ENCODE peak calls at places on chromosomes 6 and 20, in ten cellular contexts. S, V, Z, M, N, I, A, H, O and C are unnamed samples.

GRCh38 chr20:62103508-62104233 is 18.6 kb upstream of the LSM14B start:
- DNase-seq in S (no peak), V (no peak), Z (no peak), M (no peak), N (no peak), I (no peak), A (no peak), H (no peak), O (no peak), C (no peak)

GRCh38 chr6:139448998-139449610 is 74.7 kb upstream of the CITED2 start:
- DNase-seq in S (no peak), V (no peak), Z (no peak), M (no peak), N (no peak), I (no peak), A (no peak), H (no peak), O (no peak), C (no peak)

GRCh38 chr20:61502433-61502832 is 250.4 kb downstream of the CDH4 start:
- DNase-seq in S (peak), V (no peak), Z (no peak), M (no peak), N (no peak), I (no peak), A (no peak), H (no peak), O (no peak), C (no peak)

GRCh38 chr20:50214226-50215024 is 23.8 kb downstream of the CEBPB start:
- DNase-seq in S (no peak), V (no peak), Z (no peak), M (no peak), N (no peak), I (no peak), A (no peak), H (no peak), O (no peak), C (no peak)

GRCh38 chr6:41191569-41191968 is 9.4 kb downstream of the TREML2 start:
- DNase-seq in S (no peak), V (peak), Z (peak), M (peak), N (no peak), I (peak), A (no peak), H (no peak), O (no peak), C (no peak)

GRCh38 chr20:35269055-35269781 is 8.7 kb downstream of the MMP24OS start:
- DNase-seq in S (peak), V (peak), Z (peak), M (no peak), N (no peak), I (peak), A (peak), H (peak), O (peak), C (no peak)

GRCh38 chr6:29968905-29969304 is 26.6 kb downstream of the HLA-A start:
- DNase-seq in S (no peak), V (no peak), Z (no peak), M (no peak), N (no peak), I (no peak), A (no peak), H (no peak), O (no peak), C (no peak)

GRCh38 chr6:167150815-167151557 is 6.8 kb downstream of the GPR31 start:
- DNase-seq in S (peak), V (no peak), Z (peak), M (no peak), N (no peak), I (no peak), A (no peak), H (no peak), O (no peak), C (peak)

GRCh38 chr20:8388146-8388545 is 256.1 kb downstream of the PLCB1 start:
- DNase-seq in S (peak), V (peak), Z (no peak), M (no peak), N (peak), I (no peak), A (no peak), H (peak), O (no peak), C (no peak)

DNA sequence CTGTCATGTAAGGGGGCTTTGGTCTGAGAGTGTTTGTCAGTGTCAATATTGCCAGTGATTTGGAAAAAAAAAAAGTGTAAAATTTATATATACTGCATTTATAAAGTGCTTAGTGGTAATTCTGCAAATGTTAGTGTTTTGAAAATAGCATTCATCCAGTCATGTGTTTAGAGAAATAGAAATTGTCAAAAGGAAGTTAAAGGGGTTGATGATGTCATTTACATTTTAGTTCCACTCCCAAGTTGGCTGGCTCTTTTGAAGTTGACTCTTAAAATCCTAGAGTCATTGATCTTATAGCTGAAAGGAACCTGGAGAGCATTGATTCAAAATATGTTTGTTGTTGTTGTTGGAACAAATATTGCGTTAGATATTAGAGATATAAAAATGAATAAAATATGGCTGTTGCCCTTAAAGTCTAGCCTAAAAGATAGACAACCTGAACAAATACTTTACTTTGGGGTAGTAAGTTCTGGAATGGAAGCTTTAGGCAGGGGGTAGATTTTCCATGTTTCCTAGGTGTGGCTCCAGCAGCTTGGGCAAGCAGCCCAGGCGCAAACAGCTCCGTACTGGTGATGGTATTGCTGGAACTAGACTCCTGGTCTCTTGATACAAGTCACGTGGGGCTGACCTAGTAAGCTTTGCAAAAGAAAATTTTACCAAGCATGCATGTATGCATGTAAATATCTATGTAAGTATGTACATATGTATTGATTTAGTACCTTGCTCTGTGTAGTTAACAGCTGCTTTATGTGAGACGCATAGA is 46.2 kb downstream of the HIVEP1 start:
- DNase-seq in S (no peak), V (no peak), Z (no peak), M (no peak), N (no peak), I (no peak), A (no peak), H (no peak), O (no peak), C (no peak)
- TF ChIP-seq CTCF in S (no peak), V (no peak), Z (no peak), M (no peak), N (no peak), I (no peak), A (no peak), H (no peak), O (no peak), C (no peak)

GRCh38 chr6:109482913-109483743 is at the start of gene ZBTB24:
- DNase-seq in S (peak), V (peak), Z (peak), M (peak), N (peak), I (peak), A (peak), H (peak), O (peak), C (peak)

GRCh38 chr6:109485536-109485935 is 2.5 kb upstream of the ZBTB24 start:
- DNase-seq in S (no peak), V (peak), Z (no peak), M (no peak), N (no peak), I (no peak), A (no peak), H (no peak), O (no peak), C (no peak)

GRCh38 chr6:109483744-109484075 is 691 bp upstream of the ZBTB24 start:
- DNase-seq in S (no peak), V (no peak), Z (no peak), M (no peak), N (no peak), I (no peak), A (no peak), H (no peak), O (no peak), C (no peak)

GRCh38 chr6:109486068-109486467 is 3.0 kb upstream of the ZBTB24 start:
- DNase-seq in S (no peak), V (peak), Z (no peak), M (no peak), N (no peak), I (peak), A (no peak), H (peak), O (no peak), C (no peak)

GRCh38 chr6:109484161-109484560 is 1.1 kb upstream of the ZBTB24 start:
- DNase-seq in S (peak), V (no peak), Z (no peak), M (no peak), N (no peak), I (no peak), A (no peak), H (peak), O (no peak), C (no peak)
- H3K4me3 ChIP-seq in S (no peak), V (peak), Z (peak), M (no peak), N (no peak), I (no peak), A (no peak), H (no peak), O (no peak), C (no peak)

GRCh38 chr6:53998293-53998692 is 113.0 kb upstream of the MLIP start:
- DNase-seq in S (no peak), V (no peak), Z (no peak), M (no peak), N (no peak), I (no peak), A (no peak), H (no peak), O (no peak), C (no peak)

GRCh38 chr6:53987527-53987888 is 123.7 kb upstream of the MLIP start:
- DNase-seq in S (no peak), V (no peak), Z (no peak), M (no peak), N (no peak), I (no peak), A (no peak), H (no peak), O (no peak), C (no peak)

GRCh38 chr6:53986721-53987526 is 124.3 kb upstream of the MLIP start:
- DNase-seq in S (peak), V (no peak), Z (no peak), M (no peak), N (no peak), I (no peak), A (no peak), H (peak), O (peak), C (no peak)

GRCh38 chr6:53994201-53994600 is 117.0 kb upstream of the MLIP start:
- DNase-seq in S (no peak), V (no peak), Z (no peak), M (no peak), N (no peak), I (no peak), A (no peak), H (no peak), O (no peak), C (no peak)

DNA sequence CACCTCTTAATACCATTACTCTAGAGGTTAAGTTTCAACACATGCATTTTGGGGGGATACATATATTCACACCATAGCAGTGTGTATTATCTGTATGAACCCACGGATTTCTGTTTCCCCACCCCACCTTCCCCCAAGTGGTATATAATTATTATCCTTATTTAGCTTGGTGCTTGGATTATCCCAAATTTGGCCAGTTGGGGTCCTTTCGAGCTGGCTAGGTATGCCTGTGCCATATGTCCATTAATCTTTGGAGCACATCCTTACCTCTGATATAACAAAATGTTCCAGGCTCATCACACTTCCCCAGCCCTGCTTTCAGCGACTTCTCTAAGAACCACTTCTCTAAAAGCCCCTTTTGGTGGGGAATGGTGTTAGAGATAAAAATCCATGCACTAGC is 118.7 kb upstream of the MLIP start:
- DNase-seq in S (no peak), V (no peak), Z (no peak), M (no peak), N (no peak), I (no peak), A (no peak), H (no peak), O (no peak), C (no peak)
- TF ChIP-seq CTCF in S (no peak), V (no peak), Z (no peak), M (no peak), N (no peak), I (no peak), A (no peak), H (no peak), O (peak), C (no peak)

GRCh38 chr20:31718952-31719643 is 3.6 kb downstream of the BCL2L1 start:
- DNase-seq in S (no peak), V (peak), Z (no peak), M (peak), N (no peak), I (peak), A (no peak), H (peak), O (no peak), C (no peak)

GRCh38 chr20:31717478-31717946 is 5.2 kb downstream of the BCL2L1 start:
- DNase-seq in S (no peak), V (no peak), Z (no peak), M (no peak), N (no peak), I (no peak), A (no peak), H (no peak), O (no peak), C (peak)

GRCh38 chr20:31721408-31722332 is 998 bp downstream of the BCL2L1 start:
- DNase-seq in S (no peak), V (peak), Z (peak), M (peak), N (no peak), I (peak), A (no peak), H (peak), O (no peak), C (no peak)

GRCh38 chr20:31720486-31721407 is 1.9 kb downstream of the BCL2L1 start:
- DNase-seq in S (no peak), V (peak), Z (peak), M (no peak), N (no peak), I (peak), A (no peak), H (peak), O (no peak), C (no peak)

GRCh38 chr20:31719644-31720485 is 2.8 kb downstream of the BCL2L1 start:
- DNase-seq in S (peak), V (peak), Z (no peak), M (no peak), N (no peak), I (peak), A (no peak), H (peak), O (no peak), C (no peak)
- H3K4me3 ChIP-seq in S (peak), V (peak), Z (peak), M (peak), N (peak), I (peak), A (peak), H (peak), O (peak), C (peak)

DNA sequence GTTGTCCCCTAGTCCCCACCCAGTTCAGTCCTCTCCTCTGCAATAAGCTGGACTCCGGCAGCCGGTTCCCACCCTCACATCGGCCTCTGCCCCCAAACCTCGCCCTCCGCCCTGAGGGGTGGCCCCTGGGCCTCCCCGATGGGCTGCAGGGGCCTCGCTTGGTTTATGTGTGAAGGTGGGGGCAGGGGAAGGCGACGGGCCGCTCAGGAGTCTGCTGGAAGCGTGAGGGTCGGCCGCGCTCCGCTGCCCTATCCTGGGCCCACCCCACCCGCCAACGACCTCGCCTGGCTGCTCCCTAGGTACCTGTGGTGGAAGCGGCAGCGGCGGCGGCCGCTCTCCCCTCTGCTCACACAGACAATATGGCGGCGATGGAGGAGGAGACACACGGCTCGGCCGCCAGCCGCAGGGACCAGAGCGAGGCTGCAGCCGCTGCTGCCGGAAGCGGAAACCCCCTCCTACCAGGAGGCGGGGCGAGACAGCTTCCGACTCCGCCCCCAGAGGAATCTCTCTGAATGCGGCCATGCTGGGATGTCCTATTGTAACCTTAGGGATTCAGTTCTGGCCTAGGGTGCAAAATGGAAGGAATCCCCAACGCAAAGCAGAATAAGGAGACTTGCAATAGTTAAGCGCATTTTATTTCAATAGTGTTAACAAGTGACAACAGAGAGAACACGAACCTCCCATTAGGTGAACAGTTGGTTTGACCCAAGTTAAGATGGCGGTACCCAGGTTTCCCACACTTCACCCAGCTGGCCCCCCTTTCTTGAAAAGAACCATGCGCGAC is at the start of gene CSNK2A1:
- DNase-seq in S (peak), V (peak), Z (peak), M (peak), N (peak), I (peak), A (peak), H (peak), O (peak), C (peak)
- TF ChIP-seq CTCF in S (no peak), V (no peak), Z (no peak), M (no peak), N (no peak), I (no peak), A (no peak), H (no peak), O (no peak), C (no peak)

GRCh38 chr20:32386091-32386490 is 28.0 kb downstream of the ASXL1 start:
- DNase-seq in S (peak), V (no peak), Z (no peak), M (no peak), N (no peak), I (no peak), A (no peak), H (no peak), O (no peak), C (no peak)
- H3K4me3 ChIP-seq in S (no peak), V (no peak), Z (no peak), M (no peak), N (no peak), I (no peak), A (no peak), H (no peak), O (no peak), C (no peak)

GRCh38 chr6:26122793-26123674 is 35.8 kb downstream of the HFE start:
- DNase-seq in S (peak), V (peak), Z (peak), M (peak), N (peak), I (peak), A (peak), H (peak), O (peak), C (peak)
- TF ChIP-seq CTCF in S (no peak), V (no peak), Z (no peak), M (no peak), N (no peak), I (no peak), A (no peak), H (no peak), O (no peak), C (no peak)

DNA sequence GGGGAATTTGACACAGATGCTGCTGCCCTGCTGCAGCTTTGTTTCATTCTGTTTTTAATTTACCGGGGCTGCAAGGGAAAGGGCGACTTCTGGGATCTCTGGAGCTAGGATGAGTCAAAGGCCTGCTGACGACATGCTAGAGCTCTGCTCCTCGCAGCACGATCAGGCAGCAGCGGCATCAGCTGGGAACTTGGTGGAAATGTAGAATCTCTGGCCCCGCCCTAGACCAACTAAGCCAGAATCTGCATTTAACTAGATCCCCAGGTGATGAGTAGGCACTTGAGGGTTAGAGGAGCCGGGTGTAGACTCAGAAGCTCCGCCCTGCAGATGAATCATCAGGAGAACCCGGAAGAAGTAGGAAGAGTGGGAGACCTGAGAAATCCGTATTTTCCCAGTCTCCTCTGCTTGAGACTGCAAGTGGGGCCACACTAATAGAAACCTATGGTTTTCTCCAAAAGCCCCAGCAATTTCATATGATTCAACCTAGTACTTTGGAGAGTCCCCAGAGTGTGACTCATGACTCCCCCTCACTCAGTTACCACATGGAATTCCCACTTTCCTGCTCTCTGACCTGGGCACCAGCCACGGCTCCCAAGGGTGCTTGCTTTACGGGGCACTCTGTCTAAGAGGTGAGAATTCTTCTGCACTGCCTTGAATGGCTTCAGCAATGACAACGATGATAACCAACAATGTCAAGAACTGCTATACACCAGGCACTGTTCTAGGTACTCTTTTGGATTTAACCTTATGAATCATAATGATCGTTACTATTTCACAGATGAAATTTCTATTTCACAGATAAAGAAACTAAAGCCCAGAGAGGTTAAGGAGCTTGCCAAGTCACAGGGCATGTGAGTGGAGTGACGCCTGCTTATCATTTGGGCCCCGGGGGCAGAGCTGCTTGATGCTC is 18.1 kb downstream of the TUBB2B start:
- DNase-seq in S (peak), V (peak), Z (peak), M (peak), N (peak), I (peak), A (peak), H (peak), O (peak), C (peak)
- H3K4me3 ChIP-seq in S (no peak), V (peak), Z (no peak), M (no peak), N (peak), I (no peak), A (no peak), H (peak), O (peak), C (peak)

GRCh38 chr20:59040682-59041081 is 1.9 kb downstream of the PRELID3B start:
- DNase-seq in S (no peak), V (no peak), Z (no peak), M (no peak), N (no peak), I (peak), A (no peak), H (no peak), O (no peak), C (no peak)

GRCh38 chr20:59044295-59044694 is 1.7 kb upstream of the PRELID3B start:
- DNase-seq in S (no peak), V (peak), Z (peak), M (no peak), N (no peak), I (no peak), A (no peak), H (no peak), O (no peak), C (no peak)

GRCh38 chr20:59042796-59043621 is 423 bp upstream of the PRELID3B start:
- DNase-seq in S (peak), V (peak), Z (peak), M (peak), N (no peak), I (peak), A (peak), H (peak), O (peak), C (peak)

GRCh38 chr20:59043698-59044097 is 1.1 kb upstream of the PRELID3B start:
- DNase-seq in S (no peak), V (peak), Z (peak), M (no peak), N (no peak), I (no peak), A (no peak), H (peak), O (no peak), C (no peak)

GRCh38 chr20:59042151-59042795 is at the start of gene PRELID3B:
- DNase-seq in S (peak), V (peak), Z (peak), M (no peak), N (no peak), I (peak), A (no peak), H (peak), O (no peak), C (no peak)
- TF ChIP-seq CTCF in S (no peak), V (peak), Z (no peak), M (no peak), N (no peak), I (no peak), A (no peak), H (no peak), O (no peak), C (peak)